ENCODE peak calls at places on chromosomes 4 and X, in four cellular contexts. Z, S, L and T are unnamed samples.

GRCh38 chr4:140870427-140870826 is 114.2 kb upstream of the TBC1D9 start:
- DNase-seq in S (no peak), L (no peak), Z (no peak), T (no peak)

GRCh38 chr4:835148-836002 is 9.4 kb upstream of the CPLX1 start:
- DNase-seq in S (peak), Z (no peak), L (no peak), T (no peak)

GRCh38 chrX:49284212-49284611 is 14.6 kb downstream of the PPP1R3F start:
- DNase-seq in Z (no peak), S (no peak), L (no peak), T (no peak)

GRCh38 chr4:142901166-142901662 is 55.1 kb upstream of the INPP4B start:
- DNase-seq in L (no peak), S (no peak), Z (no peak), T (no peak)

GRCh38 chr4:83866821-83867220 is 330.9 kb downstream of the GPAT3 start:
- DNase-seq in L (no peak), S (no peak), Z (no peak), T (no peak)

GRCh38 chr4:170198742-170199141 is 109.0 kb upstream of the AADAT start:
- DNase-seq in S (no peak), Z (no peak), L (no peak), T (no peak)

GRCh38 chr4:84393193-84393592 is 105.9 kb downstream of the NKX6-1 start:
- DNase-seq in Z (no peak), L (no peak), S (no peak), T (no peak)

GRCh38 chr4:126894963-126895362 is 737.8 kb upstream of the INTU start:
- DNase-seq in Z (no peak), L (no peak), S (no peak), T (no peak)

GRCh38 chrX:101785142-101785541 is 125.5 kb upstream of the ARMCX2 start:
- DNase-seq in Z (no peak), L (no peak), S (no peak), T (no peak)

GRCh38 chr4:61003301-61003700 is 196.8 kb upstream of the ADGRL3 start:
- DNase-seq in S (peak), L (no peak), Z (no peak), T (no peak)

GRCh38 chrX:11667286-11667685 is 1.6 kb upstream of the ARHGAP6 start:
- DNase-seq in S (no peak), Z (peak), L (no peak), T (no peak)

GRCh38 chr4:83436680-83437079 is 18.9 kb downstream of the HELQ start:
- DNase-seq in S (no peak), Z (no peak), L (no peak), T (no peak)

GRCh38 chr4:46975841-46976551 is 17.4 kb downstream of the GABRA4 start:
- DNase-seq in Z (peak), L (no peak), S (no peak), T (no peak)

GRCh38 chrX:68876731-68877130 is 47.9 kb downstream of the EFNB1 start:
- DNase-seq in S (no peak), L (no peak), Z (no peak), T (no peak)

GRCh38 chrX:106481341-106481740 is 130.4 kb upstream of the RADX start:
- DNase-seq in S (peak), Z (peak), L (peak), T (peak)

GRCh38 chrX:119672252-119672825 is 20.6 kb downstream of the SEPTIN6 start:
- DNase-seq in L (no peak), Z (no peak), S (peak), T (no peak)

GRCh38 chr4:11675051-11675800 is 246.5 kb upstream of the HS3ST1 start:
- DNase-seq in S (no peak), Z (no peak), L (no peak), T (no peak)

GRCh38 chrX:40096395-40097091 is 1.2 kb downstream of the BCOR start:
- DNase-seq in Z (no peak), L (peak), S (no peak), T (no peak)

GRCh38 chr4:141885112-141885511 is 248.7 kb downstream of the IL15 start:
- DNase-seq in S (peak), Z (no peak), L (no peak), T (no peak)

GRCh38 chr4:5125326-5125725 is 74.0 kb downstream of the STK32B start:
- DNase-seq in S (no peak), L (no peak), Z (no peak), T (no peak)

GRCh38 chrX:97397371-97397770 is 513.7 kb downstream of the RPA4 start:
- DNase-seq in S (no peak), L (peak), Z (no peak), T (no peak)

GRCh38 chr4:83393908-83394307 is 59.3 kb upstream of the HPSE start:
- DNase-seq in L (no peak), Z (no peak), S (no peak), T (no peak)

GRCh38 chrX:130024127-130024526 is 41.7 kb downstream of the BCORL1 start:
- DNase-seq in Z (peak), S (no peak), L (peak), T (peak)

GRCh38 chr4:76363556-76364290 is 57.2 kb downstream of the STBD1 start:
- DNase-seq in Z (no peak), L (no peak), S (no peak), T (no peak)

GRCh38 chrX:106608016-106608415 is 3.8 kb upstream of the RADX start:
- DNase-seq in Z (no peak), S (no peak), L (no peak), T (no peak)

GRCh38 chr4:70613182-70613892 is 15.2 kb upstream of the ENAM start:
- DNase-seq in S (no peak), L (peak), Z (no peak), T (no peak)

GRCh38 chr4:114734581-114734980 is 136.0 kb downstream of the UGT8 start:
- DNase-seq in S (no peak), Z (no peak), L (no peak), T (no peak)

GRCh38 chrX:3577551-3577950 is 135.9 kb downstream of the PRKX start:
- DNase-seq in S (no peak), L (no peak), Z (no peak), T (no peak)

GRCh38 chrX:12685541-12685940 is 105.7 kb upstream of the PRPS2 start:
- DNase-seq in S (no peak), Z (no peak), L (no peak), T (no peak)

GRCh38 chr4:140130677-140131076 is 23.3 kb downstream of the MAML3 start:
- DNase-seq in Z (no peak), S (no peak), L (no peak), T (no peak)

GRCh38 chr4:30863031-30863430 is 142.9 kb downstream of the PCDH7 start:
- DNase-seq in Z (no peak), S (no peak), L (no peak), T (no peak)

GRCh38 chrX:63506320-63506719 is 155.2 kb upstream of the SPIN4 start:
- DNase-seq in S (peak), L (peak), Z (no peak), T (no peak)

GRCh38 chr4:164012396-164013027 is 518.0 kb downstream of the TMA16 start:
- DNase-seq in Z (no peak), S (peak), L (peak), T (peak)

GRCh38 chrX:14032383-14032782 is 2.7 kb upstream of the GEMIN8 start:
- DNase-seq in L (peak), Z (no peak), S (peak), T (peak)

DNA sequence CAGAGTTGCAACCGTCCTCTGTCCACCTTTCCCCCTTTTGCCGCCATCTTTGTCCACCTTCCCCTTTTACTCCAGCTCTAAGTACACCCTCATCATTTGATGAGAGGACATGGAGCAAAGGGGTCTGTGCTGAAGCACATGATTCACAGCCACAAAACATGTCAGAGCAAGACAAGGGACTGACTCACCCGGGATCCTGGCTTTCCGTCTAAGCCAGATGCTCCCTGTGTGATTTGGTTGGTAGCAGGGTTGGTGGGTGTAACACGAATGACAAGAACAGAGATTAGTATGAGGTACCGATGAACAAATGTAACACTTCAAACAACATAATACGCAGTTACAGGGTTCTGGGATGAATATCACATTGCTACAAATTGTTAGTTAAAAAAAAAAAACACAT is 71.3 kb upstream of the ETNPPL start:
- DNase-seq in Z (no peak), S (no peak), L (peak), T (no peak)
- TF ChIP-seq ESRRA in Z (no peak), S (no peak), L (no peak), T (no peak)

GRCh38 chr4:81377231-81377630 is 94.5 kb downstream of the RASGEF1B start:
- DNase-seq in Z (no peak), L (no peak), S (no peak), T (no peak)

GRCh38 chr4:81376720-81377119 is 95.0 kb downstream of the RASGEF1B start:
- DNase-seq in L (no peak), S (no peak), Z (no peak), T (no peak)

GRCh38 chr4:81378398-81378797 is 93.3 kb downstream of the RASGEF1B start:
- DNase-seq in Z (no peak), L (no peak), S (no peak), T (no peak)

GRCh38 chr4:81375745-81376144 is 96.0 kb downstream of the RASGEF1B start:
- DNase-seq in Z (no peak), L (peak), S (no peak), T (peak)

GRCh38 chr4:81380364-81380853 is 91.3 kb downstream of the RASGEF1B start:
- DNase-seq in S (no peak), Z (no peak), L (no peak), T (no peak)
- TF ChIP-seq CREM in S (no peak), Z (no peak), L (no peak), T (no peak)

GRCh38 chr4:185919107-185919506 is 107.1 kb upstream of the SORBS2 start:
- DNase-seq in L (no peak), S (no peak), Z (no peak), T (no peak)
- TF ChIP-seq ATF2 in L (no peak), S (no peak), Z (no peak), T (no peak)

GRCh38 chrX:57565198-57565597 is 26.6 kb upstream of the ZXDB start:
- DNase-seq in S (peak), L (no peak), Z (no peak), T (no peak)
- TF ChIP-seq ESRRA in S (no peak), L (no peak), Z (no peak), T (no peak)

GRCh38 chrX:149860445-149860844 is 20.5 kb upstream of the MAGEA8 start:
- DNase-seq in Z (no peak), S (no peak), L (no peak), T (no peak)

GRCh38 chrX:149853925-149854324 is 27.1 kb upstream of the MAGEA8 start:
- DNase-seq in S (no peak), L (peak), Z (no peak), T (no peak)

DNA sequence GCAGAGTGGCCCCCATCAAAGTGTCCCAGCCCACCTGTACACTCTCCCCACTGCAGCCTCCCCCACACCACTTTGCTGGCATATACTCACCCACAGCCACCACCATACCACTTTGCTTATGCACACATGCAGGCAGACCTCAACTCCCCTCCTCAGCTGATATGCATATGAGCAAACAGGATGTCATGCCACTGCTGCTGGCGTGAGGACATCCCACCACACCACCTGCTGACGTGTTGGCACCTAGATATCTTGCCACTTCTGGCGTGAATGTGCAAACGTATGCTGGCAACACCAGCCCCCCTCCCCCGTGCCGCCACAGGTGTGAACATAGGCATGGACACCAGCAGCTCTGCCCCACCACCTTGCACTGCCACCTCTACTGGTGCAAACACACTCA is 22.4 kb upstream of the MAGEA8 start:
- DNase-seq in Z (no peak), L (no peak), S (no peak), T (no peak)
- TF ChIP-seq CREM in Z (no peak), L (no peak), S (no peak), T (no peak)

GRCh38 chr4:111649308-111649707 is 495.9 kb upstream of the FAM241A start:
- DNase-seq in Z (no peak), L (no peak), S (no peak), T (no peak)
- TF ChIP-seq ATF2 in Z (no peak), L (no peak), S (no peak), T (no peak)

GRCh38 chr4:109465065-109465464 is 31.4 kb downstream of the SEC24B start:
- DNase-seq in Z (no peak), L (no peak), S (no peak), T (no peak)

GRCh38 chr4:109462802-109463201 is 29.2 kb downstream of the SEC24B start:
- DNase-seq in S (no peak), Z (no peak), L (no peak), T (no peak)

GRCh38 chr4:109462297-109462696 is 28.7 kb downstream of the SEC24B start:
- DNase-seq in Z (no peak), S (no peak), L (peak), T (no peak)
- TF ChIP-seq ESRRA in Z (no peak), S (no peak), L (no peak), T (no peak)

GRCh38 chrX:19121898-19122640 is at the start of gene ADGRG2:
- DNase-seq in S (no peak), Z (no peak), L (no peak), T (peak)
- TF ChIP-seq CREM in S (no peak), Z (no peak), L (no peak), T (no peak)

GRCh38 chr4:158129649-158130048 is 43.2 kb downstream of the GASK1B start:
- DNase-seq in L (no peak), S (no peak), Z (no peak), T (no peak)
- TF ChIP-seq ATF2 in L (no peak), S (no peak), Z (no peak), T (no peak)